ENCODE peak calls at places on chromosomes 6 and 20, in eight cellular contexts. M is A549, B is IMR-90, S is HCT116, W is adrenal gland, K is right lobe of liver, R is Peyer's patch, I is GM12891. T is an unnamed sample.

GRCh38 chr6:12572884-12573824 is 143.4 kb upstream of the PHACTR1 start:
- DNase-seq in M (peak), B (peak), S (no peak), W (peak), K (no peak), R (no peak), I (no peak), T (peak)

GRCh38 chr6:98657764-98658163 is 176.6 kb upstream of the POU3F2 start:
- DNase-seq in M (no peak), B (peak), S (no peak), W (no peak), K (no peak), R (no peak), I (no peak), T (no peak)

GRCh38 chr20:61883867-61884393 is 181.8 kb downstream of the TAF4 start:
- DNase-seq in M (no peak), B (no peak), S (no peak), W (no peak), K (no peak), R (no peak), I (no peak), T (no peak)

GRCh38 chr20:62126141-62126540 is 3.9 kb downstream of the LSM14B start:
- DNase-seq in M (no peak), B (no peak), S (no peak), W (no peak), K (no peak), R (no peak), I (no peak), T (no peak)

GRCh38 chr6:15662246-15663056 is at the start of gene DTNBP1:
- DNase-seq in M (peak), B (peak), S (no peak), W (peak), K (peak), R (peak), I (peak), T (peak)

GRCh38 chr6:159691133-159691962 is 1.7 kb downstream of the SOD2 start:
- DNase-seq in M (peak), B (peak), S (peak), W (peak), K (no peak), R (no peak), I (peak), T (no peak)

GRCh38 chr6:30847421-30847970 is 36.8 kb upstream of the DDR1 start:
- DNase-seq in M (no peak), B (no peak), S (no peak), W (no peak), K (no peak), R (no peak), I (no peak), T (no peak)

GRCh38 chr6:142357879-142358278 is 56.1 kb downstream of the ADGRG6 start:
- DNase-seq in M (no peak), B (peak), S (no peak), W (no peak), K (no peak), R (no peak), I (no peak), T (no peak)

GRCh38 chr6:170207586-170207985 is 83.3 kb downstream of the DLL1 start:
- DNase-seq in M (no peak), B (no peak), S (no peak), W (peak), K (no peak), R (peak), I (no peak), T (no peak)

DNA sequence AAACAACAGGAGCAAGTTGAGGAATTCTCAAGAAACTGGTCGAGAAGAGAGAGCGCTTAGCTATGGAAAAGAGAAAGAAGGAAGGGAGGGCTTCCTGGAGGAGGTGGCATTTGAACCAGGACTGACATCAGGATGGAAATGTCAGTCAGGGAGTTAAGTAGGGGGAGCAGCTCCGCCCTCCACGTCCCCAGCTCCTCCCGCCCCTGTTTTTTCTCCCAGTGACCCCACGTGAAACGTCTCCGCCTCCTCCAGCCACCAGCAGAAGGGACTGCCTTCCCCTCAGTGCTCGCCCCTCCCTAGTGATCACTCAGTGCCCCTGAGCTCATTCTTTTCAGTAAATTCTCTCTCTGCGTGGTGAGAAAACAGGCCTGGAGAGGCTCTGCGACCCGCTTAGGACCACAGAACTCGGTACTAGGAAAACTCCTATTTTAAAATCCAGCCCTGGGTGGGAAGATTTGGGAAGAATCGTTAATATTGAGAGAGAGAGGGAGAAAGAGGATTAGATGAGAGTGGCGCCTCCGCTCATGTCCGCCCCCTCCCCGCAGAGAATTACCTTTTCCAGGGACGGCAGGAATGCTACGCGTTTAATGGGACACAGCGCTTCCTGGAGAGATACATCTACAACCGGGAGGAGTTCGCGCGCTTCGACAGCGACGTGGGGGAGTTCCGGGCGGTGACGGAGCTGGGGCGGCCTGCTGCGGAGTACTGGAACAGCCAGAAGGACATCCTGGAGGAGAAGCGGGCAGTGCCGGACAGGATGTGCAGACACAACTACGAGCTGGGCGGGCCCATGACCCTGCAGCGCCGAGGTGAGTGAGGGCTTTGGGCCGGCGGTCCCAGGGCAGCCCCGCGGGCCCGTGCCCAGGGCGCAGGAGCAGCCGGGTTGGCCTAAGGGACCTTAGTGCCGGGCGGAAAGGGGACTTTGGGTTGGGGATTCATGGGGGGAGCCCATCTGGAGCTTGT is 4.6 kb downstream of the HLA-DPB1 start:
- DNase-seq in M (no peak), B (peak), S (no peak), W (peak), K (peak), R (peak), I (no peak), T (no peak)
- TF ChIP-seq POLR2A in M (no peak), B (no peak), S (no peak), W (peak), K (peak), R (no peak), I (peak), T (no peak)

GRCh38 chr6:7165736-7166296 is 58.1 kb downstream of the RREB1 start:
- DNase-seq in M (no peak), B (no peak), S (no peak), W (peak), K (no peak), R (no peak), I (no peak), T (no peak)

GRCh38 chr6:7166410-7167293 is 58.9 kb downstream of the RREB1 start:
- DNase-seq in M (no peak), B (peak), S (no peak), W (peak), K (peak), R (no peak), I (no peak), T (no peak)

GRCh38 chr6:7163661-7164071 is 55.9 kb downstream of the RREB1 start:
- DNase-seq in M (no peak), B (no peak), S (no peak), W (peak), K (no peak), R (no peak), I (no peak), T (no peak)

GRCh38 chr6:7164536-7165001 is 56.8 kb downstream of the RREB1 start:
- DNase-seq in M (no peak), B (no peak), S (no peak), W (peak), K (no peak), R (no peak), I (no peak), T (no peak)

DNA sequence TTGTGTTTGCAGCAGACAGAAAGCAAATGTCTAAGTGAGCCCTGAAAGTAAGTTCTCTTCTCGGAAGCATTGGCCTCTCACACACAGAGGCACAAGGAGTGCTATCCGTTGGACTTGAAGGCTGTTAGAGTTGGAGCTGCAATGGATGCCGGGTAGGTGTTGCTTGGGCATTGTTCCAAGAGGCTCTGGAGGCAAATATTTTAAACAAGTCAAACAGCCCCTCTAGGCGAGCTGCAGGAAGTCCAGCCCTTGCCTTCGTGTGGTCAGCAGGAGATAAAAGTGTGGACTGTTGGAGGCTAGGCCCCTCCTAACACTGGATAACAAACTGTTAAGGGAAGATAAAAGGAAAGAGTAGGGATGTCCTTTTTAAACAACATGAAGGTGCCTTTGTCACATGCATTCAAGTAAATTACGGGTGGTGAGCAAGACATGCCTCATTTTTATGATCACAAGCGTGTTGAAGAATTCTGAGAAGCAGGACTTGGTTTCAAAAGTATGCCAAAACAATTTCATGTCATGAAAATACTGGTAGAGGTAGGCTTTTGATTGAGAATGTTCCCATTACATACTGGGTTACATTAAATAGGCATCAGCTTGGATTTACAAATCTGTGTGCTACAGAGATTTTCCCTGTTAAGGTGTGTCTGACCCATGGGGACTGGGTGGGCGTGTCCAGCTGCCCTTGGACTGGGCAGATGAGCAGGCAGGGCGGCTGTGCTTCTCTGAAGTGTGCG is 57.4 kb downstream of the RREB1 start:
- DNase-seq in M (no peak), B (peak), S (no peak), W (peak), K (no peak), R (no peak), I (no peak), T (no peak)
- TF ChIP-seq POLR2A in M (no peak), B (no peak), S (no peak), W (no peak), K (no peak), R (no peak), I (no peak), T (no peak)

GRCh38 chr6:63509652-63510352 is 62.5 kb upstream of the LOC128125822 start:
- DNase-seq in M (no peak), B (peak), S (no peak), W (peak), K (peak), R (peak), I (no peak), T (no peak)
- TF ChIP-seq POLR2A in M (no peak), B (no peak), S (no peak), W (no peak), K (peak), R (no peak), I (no peak), T (no peak)

GRCh38 chr20:50077818-50078601 is 34.9 kb downstream of the UBE2V1 start:
- DNase-seq in M (no peak), B (no peak), S (no peak), W (no peak), K (no peak), R (peak), I (no peak), T (no peak)

GRCh38 chr20:50085481-50086365 is 27.2 kb downstream of the UBE2V1 start:
- DNase-seq in M (peak), B (peak), S (peak), W (no peak), K (peak), R (peak), I (peak), T (no peak)

GRCh38 chr20:50088022-50088421 is 24.9 kb downstream of the UBE2V1 start:
- DNase-seq in M (no peak), B (no peak), S (no peak), W (no peak), K (no peak), R (no peak), I (no peak), T (no peak)

GRCh38 chr20:50085146-50085480 is 27.8 kb downstream of the UBE2V1 start:
- DNase-seq in M (no peak), B (no peak), S (no peak), W (no peak), K (peak), R (peak), I (no peak), T (no peak)

GRCh38 chr20:50083034-50083433 is 29.9 kb downstream of the UBE2V1 start:
- DNase-seq in M (no peak), B (no peak), S (no peak), W (no peak), K (peak), R (peak), I (no peak), T (no peak)
- TF ChIP-seq POLR2A in M (no peak), B (no peak), S (no peak), W (no peak), K (no peak), R (no peak), I (no peak), T (no peak)

DNA sequence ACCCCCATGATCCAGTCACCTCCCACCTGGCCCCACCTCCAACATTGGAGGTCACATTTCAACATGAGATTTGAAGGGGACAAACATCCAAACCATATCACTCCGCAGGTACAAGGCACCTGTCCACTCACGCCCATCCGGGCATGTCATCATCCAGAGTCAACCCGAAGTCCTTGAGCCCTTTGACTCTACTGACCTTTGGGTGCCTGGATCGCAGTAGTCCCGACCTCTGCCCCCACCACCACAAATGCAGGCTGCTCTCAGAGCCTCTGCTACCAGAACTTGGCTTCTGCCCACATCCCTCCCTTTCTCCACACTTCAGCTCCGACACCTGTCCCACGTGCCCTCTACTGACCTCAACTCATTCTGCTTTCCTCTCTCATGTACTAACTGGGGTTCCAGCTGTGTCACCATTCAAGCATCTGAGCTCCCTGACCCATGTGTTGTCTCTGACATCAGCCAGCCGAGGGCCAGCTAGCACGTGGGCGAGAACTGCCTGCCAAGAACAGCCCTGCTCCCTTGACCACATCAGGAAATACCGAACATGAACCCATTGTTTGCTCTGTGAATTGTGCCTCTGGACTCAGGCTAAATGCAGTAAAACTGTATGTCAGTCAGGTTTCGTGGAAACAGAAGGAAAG is 498.3 kb upstream of the SULF2 start:
- DNase-seq in M (no peak), B (peak), S (no peak), W (peak), K (peak), R (peak), I (no peak), T (peak)
- TF ChIP-seq POLR2A in M (no peak), B (no peak), S (no peak), W (no peak), K (no peak), R (no peak), I (no peak), T (no peak)

T was measured in H54.